ENCODE peak calls at places on chromosomes 11 and 22, in ten cellular contexts. I, D, Q, O, N, J, A, K, F and S are unnamed samples.
A peak's percentile ranks its signal among the peaks of the same experiment; 100 is the strongest.

GRCh38 chr22:37546436-37547248 is 13.6 kb upstream of the CDC42EP1 start:
- DNase-seq in N (peak; percentile 86), O (no peak), F (no peak), D (peak; percentile 77), I (peak; percentile 69), K (peak; percentile 90), Q (peak; percentile 88), A (peak; percentile 77), J (peak; percentile 78), S (no peak)

GRCh38 chr11:99968336-99968735 is 718.8 kb upstream of the ARHGAP42 start:
- DNase-seq in O (no peak), A (no peak), J (no peak), K (no peak), N (no peak), I (no peak), Q (no peak), F (no peak), D (no peak), S (no peak)

GRCh38 chr22:46588279-46589140 is 31.7 kb upstream of the GRAMD4 start:
- DNase-seq in O (no peak), J (peak; percentile 66), N (peak; percentile 71), F (no peak), K (no peak), A (peak; percentile 15), Q (no peak), I (no peak), D (peak; percentile 64), S (no peak)

GRCh38 chr11:34840736-34841386 is 75.3 kb downstream of the APIP start:
- DNase-seq in A (no peak), Q (no peak), O (no peak), N (no peak), D (no peak), K (peak; percentile 62), F (peak; percentile 59), I (no peak), J (no peak), S (peak; percentile 15)

GRCh38 chr11:76030286-76030685 is 176.0 kb downstream of the WNT11 start:
- DNase-seq in D (no peak), O (no peak), Q (no peak), N (no peak), J (no peak), I (no peak), K (no peak), F (peak; percentile 93), A (no peak), S (no peak)

GRCh38 chr11:76577921-76578654 is 92.5 kb downstream of the LRRC32 start:
- DNase-seq in Q (no peak), I (no peak), J (no peak), N (no peak), K (no peak), A (no peak), D (no peak), F (no peak), O (no peak), S (no peak)

GRCh38 chr11:75554258-75555022 is 7.6 kb upstream of the SERPINH1 start:
- DNase-seq in N (peak; percentile 97), J (peak; percentile 94), O (peak; percentile 76), D (peak; percentile 93), K (peak; percentile 60), F (no peak), Q (peak; percentile 100), I (peak; percentile 81), A (peak; percentile 99), S (peak; percentile 98)

GRCh38 chr11:72471005-72471898 is 36.9 kb upstream of the CLPB start:
- DNase-seq in J (peak; percentile 45), I (peak; percentile 45), N (no peak), K (peak; percentile 69), O (peak; percentile 67), Q (peak; percentile 73), A (peak; percentile 54), F (peak; percentile 72), D (peak; percentile 71), S (peak; percentile 85)

GRCh38 chr11:68495872-68496271 is 35.3 kb downstream of the PPP6R3 start:
- DNase-seq in J (no peak), D (no peak), Q (no peak), N (no peak), O (no peak), I (no peak), A (no peak), K (no peak), F (no peak), S (no peak)

GRCh38 chr11:24516658-24517057 is 19.8 kb downstream of the LUZP2 start:
- DNase-seq in I (no peak), O (no peak), D (no peak), N (no peak), K (no peak), A (no peak), F (no peak), Q (no peak), J (no peak), S (no peak)

GRCh38 chr11:12569499-12570040 is 104.7 kb upstream of the TEAD1 start:
- DNase-seq in O (no peak), N (no peak), Q (peak; percentile 34), K (no peak), D (no peak), I (no peak), J (no peak), F (peak; percentile 9), A (no peak), S (no peak)

GRCh38 chr11:44128729-44129128 is 33.3 kb downstream of the EXT2 start:
- DNase-seq in N (no peak), I (no peak), D (no peak), Q (no peak), O (no peak), A (no peak), F (no peak), J (no peak), K (no peak), S (no peak)

GRCh38 chr11:20161230-20161918 is 1.1 kb upstream of the DBX1 start:
- DNase-seq in D (no peak), Q (no peak), I (no peak), O (no peak), N (no peak), J (no peak), K (no peak), F (no peak), A (no peak), S (peak; percentile 77)
- H3K4me1 ChIP-seq in D (no peaks in the 10 kb centered on the region), Q (no peaks in the 10 kb centered on the region), I (peaks cover 6% of the 10 kb centered on the region), O (peaks cover 64% of the 10 kb centered on the region), N (no peaks in the 10 kb centered on the region), J (peaks cover 31% of the 10 kb centered on the region), K (peaks cover 23% of the 10 kb centered on the region), F (peaks cover 13% of the 10 kb centered on the region), A (no peaks in the 10 kb centered on the region), S (no peaks in the 10 kb centered on the region)

DNA sequence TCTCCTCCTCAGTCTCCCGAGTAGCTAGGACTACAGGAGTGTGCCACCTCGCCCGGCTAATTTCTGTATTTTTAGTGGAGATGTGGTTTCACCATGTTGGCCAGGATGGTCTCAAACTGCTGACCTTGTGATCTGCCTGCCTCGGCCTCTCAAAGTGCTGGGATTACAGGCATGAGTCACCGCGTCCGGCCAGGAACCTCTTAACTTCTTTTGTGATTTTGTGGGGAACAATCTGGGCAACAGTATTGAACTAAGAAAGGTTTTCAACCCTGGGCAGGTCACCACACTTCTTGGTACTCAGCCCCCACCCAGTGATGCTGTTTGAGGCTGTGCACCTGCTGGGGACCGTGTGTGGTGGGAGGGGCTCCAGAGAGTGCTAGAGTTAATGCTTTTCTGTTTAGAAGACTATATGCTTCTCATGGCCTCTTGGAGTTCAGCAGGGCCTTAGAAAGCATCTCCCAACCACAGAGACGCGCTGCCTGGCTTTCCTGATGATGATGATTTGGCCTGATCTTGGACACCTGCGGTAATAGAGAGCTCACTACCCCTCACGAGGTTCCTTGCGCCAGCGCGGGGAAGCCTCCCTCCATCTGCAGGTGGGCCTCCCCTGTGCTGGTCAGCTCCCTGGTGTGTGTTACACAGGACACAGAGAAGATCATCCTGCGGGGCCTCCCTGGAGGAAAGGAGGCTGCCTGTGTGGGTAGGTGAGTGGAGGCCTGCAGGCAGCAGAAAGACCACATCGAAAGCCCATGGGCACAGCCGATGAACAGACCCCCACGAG is 1.2 kb downstream of the DENND6B start:
- DNase-seq in J (no peak), K (no peak), I (no peak), D (no peak), Q (no peak), O (no peak), A (no peak), F (no peak), N (no peak), S (no peak)
- H3K4me3 ChIP-seq in J (peak overlapping the region; percentile 93), K (no peak overlapping the region), I (no peak overlapping the region), D (peak overlapping the region; percentile 88), Q (peak overlapping the region; percentile 25), O (peak overlapping the region; percentile 25), A (no peak overlapping the region), F (peak overlapping the region; percentile 92), N (no peak overlapping the region), S (peak overlapping the region; percentile 65)

DNA sequence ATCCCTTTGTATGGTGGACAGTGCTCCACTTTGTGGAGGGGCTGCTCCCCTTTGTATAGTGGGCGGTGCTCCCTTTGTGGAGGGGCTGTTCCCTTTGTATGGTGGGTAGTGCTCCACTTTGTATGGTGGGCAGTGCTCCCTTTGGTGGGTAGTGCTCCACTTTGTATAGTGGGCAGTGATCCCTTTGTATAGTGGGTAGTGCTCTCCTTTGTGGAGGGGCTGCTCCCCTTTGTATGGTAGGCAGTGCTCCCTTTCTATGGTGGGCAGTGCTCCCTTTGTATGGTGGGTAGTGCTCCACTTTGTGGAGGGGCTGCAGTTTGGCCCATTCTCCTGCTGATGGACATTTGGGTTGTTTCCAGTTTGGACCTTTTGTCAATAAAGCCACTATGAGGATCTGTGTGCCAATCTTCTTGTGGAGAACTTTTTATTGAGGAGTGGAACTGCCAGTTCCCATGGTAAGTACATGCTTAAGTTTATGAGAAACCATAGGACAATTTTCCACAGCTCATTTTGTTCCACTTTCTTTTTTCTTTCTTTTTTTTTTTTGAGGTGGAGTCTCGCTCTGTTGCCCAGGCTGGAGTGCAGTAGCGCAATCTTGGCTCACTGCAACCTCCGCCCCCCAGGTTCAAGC is 4.6 kb upstream of the TALDO1 start:
- DNase-seq in F (no peak), A (no peak), N (no peak), D (no peak), J (no peak), O (no peak), Q (no peak), I (no peak), K (no peak), S (no peak)
- H3K4me1 ChIP-seq in F (peaks cover 7% of the 10 kb centered on the region), A (peaks cover 7% of the 10 kb centered on the region), N (no peaks in the 10 kb centered on the region), D (no peaks in the 10 kb centered on the region), J (peaks cover 21% of the 10 kb centered on the region), O (peaks cover 14% of the 10 kb centered on the region), Q (no peaks in the 10 kb centered on the region), I (peaks cover 7% of the 10 kb centered on the region), K (peaks cover 11% of the 10 kb centered on the region), S (no peaks in the 10 kb centered on the region)

GRCh38 chr11:107711861-107712260 is at the start of gene SLN:
- DNase-seq in N (no peak), K (no peak), J (no peak), I (no peak), F (no peak), D (peak; percentile 78), Q (no peak), O (no peak), A (no peak), S (no peak)
- H3K4me3 ChIP-seq in N (no peak within 1 kb of the TSS), K (no peak within 1 kb of the TSS), J (no peak within 1 kb of the TSS), I (no peak within 1 kb of the TSS), F (no peak within 1 kb of the TSS), D (peak within 1 kb of the TSS; percentile 77), Q (no peak within 1 kb of the TSS), O (no peak within 1 kb of the TSS), A (no peak within 1 kb of the TSS), S (no peak within 1 kb of the TSS)

GRCh38 chr22:17906978-17907730 is 117.2 kb downstream of the MICAL3 start:
- DNase-seq in J (no peak), O (no peak), N (no peak), F (no peak), D (no peak), I (no peak), K (no peak), A (no peak), Q (no peak), S (no peak)
- H3K4me1 ChIP-seq in J (peaks cover 100% of the 10 kb centered on the region), O (peaks cover 55% of the 10 kb centered on the region), N (no peaks in the 10 kb centered on the region), F (peaks cover 34% of the 10 kb centered on the region), D (peaks cover 61% of the 10 kb centered on the region), I (peaks cover 24% of the 10 kb centered on the region), K (peaks cover 32% of the 10 kb centered on the region), A (peaks cover 12% of the 10 kb centered on the region), Q (peaks cover 17% of the 10 kb centered on the region), S (peaks cover 9% of the 10 kb centered on the region)